ENCODE peak calls at places on chromosome 12, in nine cellular contexts. One of them, this sample, is unnamed.
A peak's percentile ranks its signal among the peaks of the same experiment; 100 is the strongest.

GRCh38 chr12:6869049-6870021 is 2.0 kb downstream of the TPI1 start:
- DNase-seq in LNCaP clone FGC: no peak
- DNase-seq in pancreas: peak; percentile 75
- DNase-seq in GM12864: no peak
- DNase-seq in cardiac muscle cell: peak; percentile 90
- DNase-seq in A673: peak; percentile 88
- DNase-seq in breast epithelium: peak; percentile 74
- DNase-seq in HCT116: peak; percentile 64
- DNase-seq in brain microvascular endothelial cell: peak; percentile 60
- DNase-seq in this sample: peak; percentile 80

GRCh38 chr12:124240493-124240892 is 54.4 kb upstream of the RFLNA start:
- DNase-seq in LNCaP clone FGC: no peak
- DNase-seq in pancreas: no peak
- DNase-seq in GM12864: no peak
- DNase-seq in cardiac muscle cell: peak; percentile 9
- DNase-seq in A673: peak; percentile 39
- DNase-seq in breast epithelium: no peak
- DNase-seq in HCT116: peak; percentile 39
- DNase-seq in brain microvascular endothelial cell: peak; percentile 22
- DNase-seq in this sample: no peak

GRCh38 chr12:38056701-38057689 is 259.6 kb upstream of the ALG10B start:
- DNase-seq in LNCaP clone FGC: no peak
- DNase-seq in pancreas: no peak
- DNase-seq in GM12864: no peak
- DNase-seq in cardiac muscle cell: no peak
- DNase-seq in A673: no peak
- DNase-seq in breast epithelium: no peak
- DNase-seq in HCT116: no peak
- DNase-seq in brain microvascular endothelial cell: no peak
- DNase-seq in this sample: no peak

GRCh38 chr12:66132408-66132807 is 1.9 kb upstream of the LLPH start:
- DNase-seq in LNCaP clone FGC: no peak
- DNase-seq in pancreas: no peak
- DNase-seq in GM12864: no peak
- DNase-seq in cardiac muscle cell: peak; percentile 77
- DNase-seq in A673: peak; percentile 38
- DNase-seq in breast epithelium: no peak
- DNase-seq in HCT116: peak; percentile 52
- DNase-seq in brain microvascular endothelial cell: peak; percentile 89
- DNase-seq in this sample: peak; percentile 53

GRCh38 chr12:116533343-116534248 is 25.6 kb upstream of the MAP1LC3B2 start:
- DNase-seq in LNCaP clone FGC: no peak
- DNase-seq in pancreas: peak; percentile 63
- DNase-seq in GM12864: no peak
- DNase-seq in cardiac muscle cell: peak; percentile 93
- DNase-seq in A673: peak; percentile 92
- DNase-seq in breast epithelium: peak; percentile 79
- DNase-seq in HCT116: peak; percentile 62
- DNase-seq in brain microvascular endothelial cell: peak; percentile 42
- DNase-seq in this sample: peak; percentile 84

GRCh38 chr12:121926874-121927706 is 8.7 kb downstream of the CFAP251 start:
- DNase-seq in LNCaP clone FGC: no peak
- DNase-seq in pancreas: no peak
- DNase-seq in GM12864: peak; percentile 41
- DNase-seq in cardiac muscle cell: no peak
- DNase-seq in A673: no peak
- DNase-seq in breast epithelium: no peak
- DNase-seq in HCT116: no peak
- DNase-seq in brain microvascular endothelial cell: no peak
- DNase-seq in this sample: no peak

GRCh38 chr12:26010293-26010821 is 51.9 kb downstream of the RASSF8 start:
- DNase-seq in LNCaP clone FGC: no peak
- DNase-seq in pancreas: no peak
- DNase-seq in GM12864: no peak
- DNase-seq in cardiac muscle cell: no peak
- DNase-seq in A673: peak; percentile 90
- DNase-seq in breast epithelium: no peak
- DNase-seq in HCT116: no peak
- DNase-seq in brain microvascular endothelial cell: no peak
- DNase-seq in this sample: peak; percentile 70

GRCh38 chr12:79407671-79408622 is 282.8 kb downstream of the PAWR start:
- DNase-seq in LNCaP clone FGC: peak; percentile 62
- DNase-seq in pancreas: peak; percentile 17
- DNase-seq in GM12864: peak; percentile 4
- DNase-seq in cardiac muscle cell: peak; percentile 85
- DNase-seq in A673: peak; percentile 81
- DNase-seq in breast epithelium: peak; percentile 54
- DNase-seq in HCT116: peak; percentile 63
- DNase-seq in brain microvascular endothelial cell: peak; percentile 90
- DNase-seq in this sample: peak; percentile 94

GRCh38 chr12:43937947-43938346 is 102.1 kb downstream of the TMEM117 start:
- DNase-seq in LNCaP clone FGC: no peak
- DNase-seq in pancreas: no peak
- DNase-seq in GM12864: no peak
- DNase-seq in cardiac muscle cell: peak; percentile 15
- DNase-seq in A673: peak; percentile 54
- DNase-seq in breast epithelium: no peak
- DNase-seq in HCT116: no peak
- DNase-seq in brain microvascular endothelial cell: peak; percentile 14
- DNase-seq in this sample: peak; percentile 16

GRCh38 chr12:50925342-50925651 is 27.0 kb upstream of the HIGD1C start:
- DNase-seq in LNCaP clone FGC: no peak
- DNase-seq in pancreas: no peak
- DNase-seq in GM12864: no peak
- DNase-seq in cardiac muscle cell: no peak
- DNase-seq in A673: no peak
- DNase-seq in breast epithelium: no peak
- DNase-seq in HCT116: no peak
- DNase-seq in brain microvascular endothelial cell: no peak
- DNase-seq in this sample: peak; percentile 5

GRCh38 chr12:109770104-109770860 is 56.7 kb downstream of the FAM222A start:
- DNase-seq in LNCaP clone FGC: no peak
- DNase-seq in pancreas: no peak
- DNase-seq in GM12864: no peak
- DNase-seq in cardiac muscle cell: no peak
- DNase-seq in A673: no peak
- DNase-seq in breast epithelium: no peak
- DNase-seq in HCT116: no peak
- DNase-seq in brain microvascular endothelial cell: no peak
- DNase-seq in this sample: peak; percentile 27

GRCh38 chr12:65662590-65662989 is 161.7 kb upstream of the HMGA2 start:
- DNase-seq in LNCaP clone FGC: no peak
- DNase-seq in pancreas: no peak
- DNase-seq in GM12864: no peak
- DNase-seq in cardiac muscle cell: no peak
- DNase-seq in A673: no peak
- DNase-seq in breast epithelium: no peak
- DNase-seq in HCT116: no peak
- DNase-seq in brain microvascular endothelial cell: no peak
- DNase-seq in this sample: no peak

GRCh38 chr12:14868916-14869315 is 16.7 kb downstream of the MGP start:
- DNase-seq in LNCaP clone FGC: no peak
- DNase-seq in pancreas: no peak
- DNase-seq in GM12864: no peak
- DNase-seq in cardiac muscle cell: no peak
- DNase-seq in A673: no peak
- DNase-seq in breast epithelium: no peak
- DNase-seq in HCT116: no peak
- DNase-seq in brain microvascular endothelial cell: peak; percentile 25
- DNase-seq in this sample: peak; percentile 34

GRCh38 chr12:25644964-25645363 is 91.9 kb upstream of the LMNTD1 start:
- DNase-seq in LNCaP clone FGC: no peak
- DNase-seq in pancreas: no peak
- DNase-seq in GM12864: no peak
- DNase-seq in cardiac muscle cell: no peak
- DNase-seq in A673: no peak
- DNase-seq in breast epithelium: no peak
- DNase-seq in HCT116: no peak
- DNase-seq in brain microvascular endothelial cell: no peak
- DNase-seq in this sample: peak; percentile 64

GRCh38 chr12:3820122-3820521 is 53.1 kb downstream of the PARP11 start:
- DNase-seq in LNCaP clone FGC: no peak
- DNase-seq in pancreas: no peak
- DNase-seq in GM12864: no peak
- DNase-seq in cardiac muscle cell: no peak
- DNase-seq in A673: no peak
- DNase-seq in breast epithelium: no peak
- DNase-seq in HCT116: no peak
- DNase-seq in brain microvascular endothelial cell: peak; percentile 33
- DNase-seq in this sample: no peak

GRCh38 chr12:81077329-81077685 is 572 bp upstream of the ACSS3 start:
- DNase-seq in LNCaP clone FGC: no peak
- DNase-seq in pancreas: peak; percentile 10
- DNase-seq in GM12864: no peak
- DNase-seq in cardiac muscle cell: peak; percentile 60
- DNase-seq in A673: no peak
- DNase-seq in breast epithelium: no peak
- DNase-seq in HCT116: no peak
- DNase-seq in brain microvascular endothelial cell: peak; percentile 10
- DNase-seq in this sample: peak; percentile 7

GRCh38 chr12:2212971-2213869 is 160.4 kb downstream of the CACNA1C start:
- DNase-seq in LNCaP clone FGC: no peak
- DNase-seq in pancreas: no peak
- DNase-seq in GM12864: no peak
- DNase-seq in cardiac muscle cell: peak; percentile 62
- DNase-seq in A673: no peak
- DNase-seq in breast epithelium: no peak
- DNase-seq in HCT116: no peak
- DNase-seq in brain microvascular endothelial cell: no peak
- DNase-seq in this sample: no peak

GRCh38 chr12:107402041-107403022 is 283.3 kb upstream of the PWP1 start:
- DNase-seq in LNCaP clone FGC: peak; percentile 34
- DNase-seq in pancreas: peak; percentile 39
- DNase-seq in GM12864: peak; percentile 18
- DNase-seq in cardiac muscle cell: peak; percentile 72
- DNase-seq in A673: peak; percentile 82
- DNase-seq in breast epithelium: peak; percentile 75
- DNase-seq in HCT116: peak; percentile 69
- DNase-seq in brain microvascular endothelial cell: peak; percentile 80
- DNase-seq in this sample: peak; percentile 72

GRCh38 chr12:63206908-63207307 is 55.9 kb upstream of the AVPR1A start:
- DNase-seq in LNCaP clone FGC: peak; percentile 81
- DNase-seq in pancreas: peak; percentile 8
- DNase-seq in GM12864: no peak
- DNase-seq in cardiac muscle cell: no peak
- DNase-seq in A673: peak; percentile 12
- DNase-seq in breast epithelium: no peak
- DNase-seq in HCT116: no peak
- DNase-seq in brain microvascular endothelial cell: peak; percentile 74
- DNase-seq in this sample: no peak
- H3K4me3 ChIP-seq in LNCaP clone FGC: no peak overlapping the region
- H3K4me3 ChIP-seq in pancreas: no peak overlapping the region
- H3K4me3 ChIP-seq in GM12864: no peak overlapping the region
- H3K4me3 ChIP-seq in cardiac muscle cell: no peak overlapping the region
- H3K4me3 ChIP-seq in A673: no peak overlapping the region
- H3K4me3 ChIP-seq in breast epithelium: no peak overlapping the region
- H3K4me3 ChIP-seq in HCT116: no peak overlapping the region
- H3K4me3 ChIP-seq in brain microvascular endothelial cell: no peak overlapping the region
- H3K4me3 ChIP-seq in this sample: no peak overlapping the region

GRCh38 chr12:118850244-118850825 is 131.0 kb upstream of the SRRM4 start:
- DNase-seq in LNCaP clone FGC: no peak
- DNase-seq in pancreas: no peak
- DNase-seq in GM12864: peak; percentile 8
- DNase-seq in cardiac muscle cell: no peak
- DNase-seq in A673: peak; percentile 22
- DNase-seq in breast epithelium: no peak
- DNase-seq in HCT116: peak; percentile 13
- DNase-seq in brain microvascular endothelial cell: peak; percentile 4
- DNase-seq in this sample: no peak
- TF ChIP-seq CTCF in LNCaP clone FGC: peak; percentile 70
- TF ChIP-seq CTCF in pancreas: peak; percentile 40
- TF ChIP-seq CTCF in GM12864: peak; percentile 96
- TF ChIP-seq CTCF in cardiac muscle cell: peak; percentile 26
- TF ChIP-seq CTCF in A673: peak; percentile 78
- TF ChIP-seq CTCF in breast epithelium: peak; percentile 18
- TF ChIP-seq CTCF in HCT116: peak; percentile 29
- TF ChIP-seq CTCF in brain microvascular endothelial cell: peak; percentile 63
- TF ChIP-seq CTCF in this sample: peak; percentile 55

DNA sequence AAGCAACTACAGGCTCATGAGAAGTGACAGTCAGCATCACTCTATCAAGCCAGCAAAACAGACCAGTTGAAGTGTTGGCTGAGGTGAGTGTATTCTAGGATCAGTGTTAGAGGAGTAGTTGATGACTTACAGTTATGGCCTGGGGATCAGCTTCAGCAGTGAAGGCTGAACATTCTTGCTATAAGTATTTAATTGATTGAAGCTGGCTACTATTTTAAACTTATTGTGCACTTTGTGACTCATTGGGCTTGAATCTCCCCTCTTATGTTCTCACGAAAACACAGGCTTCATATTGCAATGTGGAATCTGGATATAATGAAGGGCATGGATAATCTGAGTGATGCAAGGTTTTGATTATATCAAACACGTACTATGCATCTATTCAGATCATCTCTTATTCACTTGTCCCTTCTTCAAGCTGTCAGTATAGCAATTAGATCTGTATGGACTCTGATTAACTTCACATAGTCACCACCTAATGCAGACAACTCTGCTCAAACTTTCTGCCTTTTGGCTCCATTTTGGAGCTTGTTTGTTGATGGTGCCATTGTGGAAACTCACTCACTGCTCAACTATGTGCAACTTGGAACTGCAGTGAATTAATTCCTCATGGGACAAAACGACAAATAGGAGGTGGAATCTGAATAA is 309.2 kb downstream of the SLC16A7 start:
- DNase-seq in LNCaP clone FGC: no peak
- DNase-seq in pancreas: no peak
- DNase-seq in GM12864: no peak
- DNase-seq in cardiac muscle cell: peak; percentile 18
- DNase-seq in A673: no peak
- DNase-seq in breast epithelium: no peak
- DNase-seq in HCT116: no peak
- DNase-seq in brain microvascular endothelial cell: peak; percentile 47
- DNase-seq in this sample: peak; percentile 55
- H3K4me3 ChIP-seq in LNCaP clone FGC: no peak overlapping the region
- H3K4me3 ChIP-seq in pancreas: no peak overlapping the region
- H3K4me3 ChIP-seq in GM12864: no peak overlapping the region
- H3K4me3 ChIP-seq in cardiac muscle cell: no peak overlapping the region
- H3K4me3 ChIP-seq in A673: no peak overlapping the region
- H3K4me3 ChIP-seq in breast epithelium: no peak overlapping the region
- H3K4me3 ChIP-seq in HCT116: no peak overlapping the region
- H3K4me3 ChIP-seq in brain microvascular endothelial cell: no peak overlapping the region
- H3K4me3 ChIP-seq in this sample: no peak overlapping the region

DNA sequence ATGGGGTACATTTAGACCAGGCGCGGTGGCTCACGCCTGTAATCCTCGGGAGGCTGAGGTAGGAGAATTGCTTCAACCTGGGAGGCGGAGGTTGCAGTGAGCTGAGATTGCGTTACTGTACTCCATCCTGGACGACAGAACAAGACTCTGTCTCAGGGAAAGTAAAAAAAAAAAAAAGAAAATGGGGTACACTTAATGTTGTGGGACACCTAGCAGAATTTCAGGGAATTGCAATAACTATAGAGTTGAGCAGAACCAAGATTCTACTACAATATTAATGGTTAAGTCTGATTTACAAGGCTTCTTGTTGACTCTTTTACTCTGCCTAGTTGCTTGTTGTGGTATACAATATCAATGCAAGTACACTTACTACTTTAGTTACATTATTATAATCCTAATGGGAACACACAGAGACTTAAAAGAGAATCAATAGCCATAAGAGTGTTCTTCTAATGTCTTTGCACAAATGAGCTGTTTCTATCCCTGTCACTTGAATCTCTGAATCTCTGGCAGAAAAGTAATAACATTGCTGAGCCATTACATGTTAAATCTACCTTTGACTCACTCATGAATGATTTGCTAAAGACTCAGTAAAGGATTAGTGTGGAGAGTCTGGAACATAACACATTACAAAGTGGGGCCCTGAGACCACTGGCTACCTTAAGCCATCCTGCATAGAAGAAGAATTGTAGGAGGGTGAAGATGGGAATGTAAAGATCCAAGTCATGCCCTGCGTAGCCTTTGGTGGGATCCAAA is 22.7 kb downstream of the BEST3 start:
- DNase-seq in LNCaP clone FGC: no peak
- DNase-seq in pancreas: no peak
- DNase-seq in GM12864: no peak
- DNase-seq in cardiac muscle cell: no peak
- DNase-seq in A673: no peak
- DNase-seq in breast epithelium: no peak
- DNase-seq in HCT116: no peak
- DNase-seq in brain microvascular endothelial cell: no peak
- DNase-seq in this sample: no peak
- TF ChIP-seq CTCF in LNCaP clone FGC: no peak
- TF ChIP-seq CTCF in pancreas: no peak
- TF ChIP-seq CTCF in GM12864: no peak
- TF ChIP-seq CTCF in cardiac muscle cell: no peak
- TF ChIP-seq CTCF in A673: peak; percentile 35
- TF ChIP-seq CTCF in breast epithelium: no peak
- TF ChIP-seq CTCF in HCT116: peak; percentile 17
- TF ChIP-seq CTCF in brain microvascular endothelial cell: peak; percentile 6
- TF ChIP-seq CTCF in this sample: no peak